ENCODE peak calls at places on chromosomes 5 and 9, in four cellular contexts. W, Z, A and F are unnamed samples.

GRCh38 chr5:106923409-106923808 is 747.3 kb downstream of the EFNA5 start:
- DNase-seq in A (no peak), Z (no peak), W (no peak), F (no peak)

GRCh38 chr5:134249469-134250379 is 23.9 kb upstream of the PPP2CA start:
- DNase-seq in A (no peak), Z (no peak), W (no peak), F (no peak)

GRCh38 chr5:134139377-134139851 is 24.9 kb downstream of the TCF7 start:
- DNase-seq in Z (no peak), A (peak; percentile 61), W (no peak), F (no peak)

GRCh38 chr5:56735845-56736641 is 79.3 kb upstream of the MAP3K1 start:
- DNase-seq in Z (no peak), W (peak; percentile 18), A (no peak), F (no peak)

GRCh38 chr5:68544656-68545565 is 329.4 kb downstream of the PIK3R1 start:
- DNase-seq in Z (no peak), A (no peak), W (no peak), F (no peak)

GRCh38 chr5:79750611-79751510 is 61.2 kb downstream of the CMYA5 start:
- DNase-seq in A (no peak), Z (no peak), W (no peak), F (no peak)

GRCh38 chr5:6716634-6717149 is 3.5 kb downstream of the TENT4A start:
- DNase-seq in Z (no peak), A (no peak), W (no peak), F (no peak)

GRCh38 chr9:13568446-13568845 is 289.0 kb upstream of the MPDZ start:
- DNase-seq in W (no peak), A (no peak), Z (no peak), F (no peak)

GRCh38 chr5:180492226-180492903 is 1.8 kb upstream of the CNOT6 start:
- DNase-seq in W (no peak), A (peak; percentile 68), Z (no peak), F (no peak)

GRCh38 chr5:447501-447900 is 4.5 kb downstream of the EXOC3 start:
- DNase-seq in A (peak; percentile 70), Z (no peak), W (no peak), F (no peak)

GRCh38 chr5:65906256-65906655 is 20.1 kb upstream of the ERBIN start:
- DNase-seq in A (no peak), W (no peak), Z (no peak), F (no peak)

GRCh38 chr5:110536120-110537115 is 190.1 kb downstream of the TMEM232 start:
- DNase-seq in Z (no peak), A (no peak), W (no peak), F (no peak)

GRCh38 chr5:16066320-16066719 is 113.3 kb downstream of the MARCHF11 start:
- DNase-seq in Z (no peak), A (no peak), W (no peak), F (no peak)

GRCh38 chr5:16065810-16066209 is 113.8 kb downstream of the MARCHF11 start:
- DNase-seq in Z (no peak), W (no peak), A (no peak), F (no peak)

GRCh38 chr5:16057277-16057676 is 122.3 kb downstream of the MARCHF11 start:
- DNase-seq in Z (peak; percentile 2), A (no peak), W (no peak), F (no peak)

GRCh38 chr5:16064135-16064893 is 115.3 kb downstream of the MARCHF11 start:
- DNase-seq in A (no peak), W (no peak), Z (no peak), F (no peak)

DNA sequence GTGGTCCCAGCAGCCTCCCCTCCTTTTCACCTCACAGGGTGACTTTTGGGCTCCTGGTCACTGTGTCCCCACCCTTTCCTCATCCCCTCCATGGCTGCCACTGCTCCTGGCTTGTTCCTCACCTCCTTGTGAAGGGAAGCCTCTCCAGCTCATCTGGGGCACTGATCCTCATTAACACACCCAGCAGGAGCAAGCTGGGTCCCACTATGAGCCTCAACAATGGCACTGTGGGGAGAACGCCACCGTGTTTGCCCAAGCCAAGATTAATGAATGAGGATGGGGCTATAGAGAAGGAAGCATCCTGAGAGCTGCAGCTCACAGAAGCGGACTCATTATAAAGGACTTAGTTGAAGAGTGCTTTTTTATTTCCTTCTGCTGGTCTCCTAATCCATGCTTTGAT is 118.4 kb downstream of the MARCHF11 start:
- DNase-seq in W (no peak), A (no peak), Z (no peak), F (no peak)
- TF ChIP-seq CTCF in W (no peak), A (no peak), Z (no peak), F (no peak)

GRCh38 chr5:141845371-141845821 is 32.8 kb downstream of the PCDH1 start:
- DNase-seq in W (no peak), Z (no peak), A (no peak), F (no peak)
- TF ChIP-seq CTCF in W (no peak), Z (peak; percentile 23), A (no peak), F (no peak)

DNA sequence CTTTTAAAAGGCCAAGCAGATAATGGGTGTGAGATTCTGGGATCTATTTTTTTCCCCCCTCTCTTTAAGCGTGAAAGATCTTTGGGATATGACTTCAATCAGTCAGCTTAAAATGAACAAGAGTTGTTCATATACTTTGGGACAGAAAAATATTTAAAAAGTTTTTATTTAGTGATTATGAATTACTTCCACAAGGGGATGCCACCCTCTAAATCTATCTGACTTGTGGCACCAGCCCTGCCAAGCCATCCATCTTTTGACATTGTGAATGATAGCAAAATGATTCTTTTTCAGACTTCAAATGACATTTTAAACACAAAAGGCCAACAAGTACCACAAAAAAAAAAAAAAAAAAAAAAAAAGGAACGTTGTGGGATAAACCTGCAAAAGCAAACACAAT is 111.0 kb upstream of the HMHB1 start:
- DNase-seq in A (no peak), W (no peak), Z (no peak), F (no peak)
- TF ChIP-seq CTCF in A (no peak), W (no peak), Z (peak; percentile 33), F (no peak)

GRCh38 chr9:80881350-80881749 is 808.0 kb downstream of the TLE1 start:
- DNase-seq in W (no peak), A (no peak), Z (no peak), F (no peak)

GRCh38 chr9:80884180-80884579 is 805.2 kb downstream of the TLE1 start:
- DNase-seq in A (no peak), W (no peak), Z (no peak), F (no peak)

GRCh38 chr9:80881946-80882345 is 807.4 kb downstream of the TLE1 start:
- DNase-seq in A (no peak), W (no peak), Z (no peak), F (peak; percentile 18)

DNA sequence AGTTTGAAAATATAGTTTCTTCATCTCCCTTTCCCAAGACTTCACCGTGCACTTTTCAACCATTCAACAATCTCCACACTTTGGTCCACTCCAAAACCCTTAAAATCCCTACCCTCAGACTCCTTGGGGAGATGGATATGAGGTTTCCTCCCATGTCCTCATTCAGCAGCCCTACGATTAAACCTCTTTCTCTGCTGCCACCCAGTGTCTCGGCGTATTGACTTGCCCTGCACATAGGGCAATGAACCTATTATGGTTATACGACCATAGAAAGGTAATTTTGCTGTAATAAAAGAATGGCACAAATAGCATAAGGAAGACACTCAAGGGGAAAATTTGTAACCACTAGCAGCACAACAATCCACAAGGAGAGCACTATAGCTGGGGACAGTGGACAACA is 803.5 kb downstream of the TLE1 start:
- DNase-seq in Z (no peak), A (no peak), W (no peak), F (peak; percentile 13)
- TF ChIP-seq CTCF in Z (peak; percentile 37), A (no peak), W (no peak), F (no peak)

DNA sequence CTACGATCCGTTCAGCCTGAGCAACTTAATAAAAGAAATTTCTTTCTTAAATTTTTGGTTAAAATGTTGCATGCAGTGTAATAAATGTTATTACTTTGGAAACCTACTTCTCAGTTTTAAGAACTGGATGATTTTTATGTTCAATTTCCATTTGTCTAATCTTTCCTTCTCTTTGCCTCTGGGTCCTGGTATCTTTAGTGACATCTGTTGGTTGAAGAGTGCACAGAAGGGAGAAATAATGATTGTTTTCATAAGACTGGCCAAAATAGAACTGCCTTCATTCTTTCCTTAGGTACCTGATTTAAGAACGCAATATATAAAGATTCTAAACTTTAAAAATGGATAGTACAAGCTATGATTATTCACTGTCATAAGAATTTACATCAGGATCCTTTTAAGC is 83.0 kb upstream of the TLX3 start:
- DNase-seq in A (no peak), Z (no peak), W (no peak), F (no peak)
- TF ChIP-seq CTCF in A (no peak), Z (peak; percentile 34), W (no peak), F (no peak)

GRCh38 chr9:5524090-5524489 is 13.8 kb downstream of the PDCD1LG2 start:
- DNase-seq in A (no peak), W (no peak), Z (no peak), F (no peak)

GRCh38 chr9:5532790-5533189 is 22.5 kb downstream of the PDCD1LG2 start:
- DNase-seq in W (no peak), Z (no peak), A (no peak), F (no peak)

GRCh38 chr9:5532301-5532700 is 22.0 kb downstream of the PDCD1LG2 start:
- DNase-seq in A (no peak), Z (no peak), W (no peak), F (no peak)

GRCh38 chr9:5531251-5531972 is 21.1 kb downstream of the PDCD1LG2 start:
- DNase-seq in W (no peak), A (no peak), Z (no peak), F (no peak)

GRCh38 chr9:5529683-5530221 is 19.4 kb downstream of the PDCD1LG2 start:
- DNase-seq in Z (no peak), A (no peak), W (no peak), F (no peak)
- TF ChIP-seq CTCF in Z (no peak), A (no peak), W (no peak), F (no peak)

DNA sequence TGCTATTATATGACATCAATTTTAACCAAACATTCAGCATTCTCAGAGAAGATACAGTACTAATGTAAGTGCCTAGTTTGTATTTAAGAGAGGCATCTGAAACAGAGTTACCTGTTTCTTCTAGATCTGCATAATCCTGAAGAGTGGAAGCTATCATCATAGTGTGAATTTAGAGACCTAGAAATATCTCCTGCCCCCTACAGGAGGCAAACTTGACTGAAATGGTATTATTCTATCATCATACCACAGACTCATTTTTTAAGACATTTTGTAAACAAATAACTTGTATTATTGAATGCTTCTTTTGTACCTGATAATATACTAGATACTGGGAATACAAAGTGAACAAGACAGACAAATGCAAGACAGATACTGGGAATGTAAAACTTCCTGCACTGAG is 216.8 kb upstream of the RPS23 start:
- DNase-seq in Z (no peak), W (no peak), A (no peak), F (no peak)
- TF ChIP-seq CTCF in Z (peak; percentile 25), W (no peak), A (no peak), F (peak; percentile 23)

GRCh38 chr9:36796671-36797419 is 224.2 kb downstream of the MELK start:
- DNase-seq in A (no peak), W (no peak), Z (no peak), F (no peak)

GRCh38 chr9:36797471-36798220 is 225.0 kb downstream of the MELK start:
- DNase-seq in Z (no peak), W (no peak), A (no peak), F (no peak)

GRCh38 chr9:36791204-36791948 is 218.7 kb downstream of the MELK start:
- DNase-seq in W (no peak), Z (no peak), A (no peak), F (no peak)

GRCh38 chr9:36789886-36790285 is 217.2 kb downstream of the MELK start:
- DNase-seq in W (no peak), Z (no peak), A (no peak), F (no peak)

GRCh38 chr9:36793277-36793676 is 220.6 kb downstream of the MELK start:
- DNase-seq in W (no peak), Z (no peak), A (no peak), F (peak; percentile 55)
- TF ChIP-seq CTCF in W (no peak), Z (peak; percentile 42), A (no peak), F (peak; percentile 65)